ENCODE peak calls at places on chromosomes 6 and 20, in seven cellular contexts. P, L, N, Y, R, E and U are unnamed samples.

GRCh38 chr20:24647713-24648112 is 178.3 kb downstream of the SYNDIG1 start:
- DNase-seq in P (no peak), L (no peak), N (no peak), Y (no peak), R (no peak), E (no peak), U (no peak)

GRCh38 chr6:56759521-56759920 is 116.8 kb upstream of the DST start:
- DNase-seq in P (no peak), L (peak; percentile 67), N (no peak), Y (no peak), R (no peak), E (no peak), U (no peak)

GRCh38 chr6:52994031-52994788 is 874 bp downstream of the GSTA4 start:
- DNase-seq in P (peak; percentile 57), L (peak; percentile 24), N (peak; percentile 51), Y (no peak), R (no peak), E (no peak), U (peak; percentile 59)

GRCh38 chr6:167571550-167571949 is 246.7 kb downstream of the TTLL2 start:
- DNase-seq in P (no peak), L (no peak), N (no peak), Y (no peak), R (no peak), E (no peak), U (no peak)

GRCh38 chr20:17806107-17806506 is 106.3 kb downstream of the BANF2 start:
- DNase-seq in P (no peak), L (no peak), N (no peak), Y (no peak), R (no peak), E (no peak), U (no peak)

GRCh38 chr6:108492131-108492766 is 68.5 kb upstream of the FOXO3 start:
- DNase-seq in P (peak; percentile 57), L (peak; percentile 26), N (peak; percentile 54), Y (no peak), R (no peak), E (peak; percentile 2), U (peak; percentile 28)

GRCh38 chr6:107821591-107821990 is 2.5 kb downstream of the SCML4 start:
- DNase-seq in P (no peak), L (no peak), N (no peak), Y (no peak), R (no peak), E (no peak), U (no peak)

GRCh38 chr20:62319346-62319909 is 16.6 kb downstream of the ADRM1 start:
- DNase-seq in P (no peak), L (no peak), N (no peak), Y (no peak), R (no peak), E (no peak), U (no peak)

DNA sequence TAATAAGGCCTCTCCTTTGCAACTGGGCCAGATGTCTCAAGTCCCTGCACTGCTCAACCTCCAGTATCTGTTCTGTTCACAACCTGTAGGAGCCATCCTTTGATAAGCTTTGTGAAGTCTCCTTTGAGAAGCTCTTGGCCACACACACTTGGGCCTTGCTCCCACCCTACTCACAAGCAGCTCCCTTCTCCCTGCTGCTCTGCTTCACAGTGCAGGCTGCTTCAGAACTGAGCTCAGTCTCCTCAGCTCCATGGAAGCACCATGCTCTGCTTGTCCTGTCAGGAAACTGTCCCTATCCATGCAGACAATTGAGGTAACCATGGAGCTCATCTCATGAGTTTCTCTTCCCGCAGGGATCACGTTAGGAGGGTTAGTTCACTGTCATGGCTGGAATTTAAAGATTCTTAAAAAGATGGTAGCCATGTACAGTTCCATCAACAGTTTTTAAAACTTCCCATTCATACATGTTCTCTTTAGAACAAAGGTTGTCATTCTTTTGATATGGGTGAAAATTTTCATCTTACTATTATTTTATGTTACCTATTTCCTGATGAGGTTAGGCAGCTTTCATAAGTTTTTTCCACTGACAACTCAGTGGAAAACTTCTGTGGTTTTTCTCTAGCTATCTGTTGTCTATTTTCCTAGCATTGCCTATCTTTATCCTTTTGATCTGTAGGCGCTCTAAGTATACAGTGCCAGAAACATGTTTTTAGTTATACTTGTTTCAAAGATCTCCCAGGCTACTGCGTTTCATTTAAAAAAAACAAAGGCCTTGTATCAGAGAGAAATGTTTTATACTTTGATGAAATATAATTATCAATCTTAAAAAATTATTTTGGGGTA is 62.6 kb downstream of the AK9 start:
- DNase-seq in P (no peak), L (no peak), N (no peak), Y (no peak), R (no peak), E (no peak), U (no peak)
- H2BK5ac ChIP-seq in P (no peak overlapping the region), L (no peak overlapping the region), N (no peak overlapping the region), Y (no peak overlapping the region), R (no peak overlapping the region), E (no peak overlapping the region), U (no peak overlapping the region)

GRCh38 chr6:100376103-100376502 is 88.6 kb downstream of the SIM1 start:
- DNase-seq in P (no peak), L (no peak), N (no peak), Y (no peak), R (no peak), E (no peak), U (peak; percentile 57)

GRCh38 chr6:100370265-100370664 is 94.5 kb downstream of the SIM1 start:
- DNase-seq in P (no peak), L (no peak), N (no peak), Y (no peak), R (no peak), E (no peak), U (no peak)

GRCh38 chr6:100371591-100371990 is 93.1 kb downstream of the SIM1 start:
- DNase-seq in P (no peak), L (no peak), N (no peak), Y (no peak), R (no peak), E (no peak), U (no peak)

GRCh38 chr6:100366419-100366818 is 98.3 kb downstream of the SIM1 start:
- DNase-seq in P (peak; percentile 40), L (no peak), N (peak; percentile 87), Y (no peak), R (no peak), E (no peak), U (no peak)

DNA sequence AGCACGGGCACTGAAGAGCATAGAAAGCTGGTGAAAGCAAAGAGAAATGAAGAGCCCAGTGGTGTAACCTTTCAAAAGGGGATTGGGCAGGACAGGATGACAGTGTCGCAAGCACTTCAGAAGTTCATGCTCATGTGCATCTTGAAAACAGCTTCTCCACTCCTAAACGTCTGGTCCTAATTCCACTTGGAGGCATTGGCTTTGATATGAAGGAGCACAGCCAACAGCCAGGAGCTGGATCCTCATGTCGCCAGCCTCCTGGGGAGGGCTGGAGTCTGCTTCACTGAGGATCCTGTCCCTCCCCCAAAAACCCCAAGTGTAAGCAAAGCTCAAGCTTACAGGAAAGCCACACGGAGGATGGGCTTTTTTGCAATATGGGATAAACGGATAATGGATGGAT is 92.4 kb downstream of the SIM1 start:
- DNase-seq in P (no peak), L (no peak), N (no peak), Y (no peak), R (no peak), E (no peak), U (no peak)
- H3K23ac ChIP-seq in P (no peak overlapping the region), L (no peak overlapping the region), N (no peak overlapping the region), Y (no peak overlapping the region), R (no peak overlapping the region), E (no peak overlapping the region), U (no peak overlapping the region)

DNA sequence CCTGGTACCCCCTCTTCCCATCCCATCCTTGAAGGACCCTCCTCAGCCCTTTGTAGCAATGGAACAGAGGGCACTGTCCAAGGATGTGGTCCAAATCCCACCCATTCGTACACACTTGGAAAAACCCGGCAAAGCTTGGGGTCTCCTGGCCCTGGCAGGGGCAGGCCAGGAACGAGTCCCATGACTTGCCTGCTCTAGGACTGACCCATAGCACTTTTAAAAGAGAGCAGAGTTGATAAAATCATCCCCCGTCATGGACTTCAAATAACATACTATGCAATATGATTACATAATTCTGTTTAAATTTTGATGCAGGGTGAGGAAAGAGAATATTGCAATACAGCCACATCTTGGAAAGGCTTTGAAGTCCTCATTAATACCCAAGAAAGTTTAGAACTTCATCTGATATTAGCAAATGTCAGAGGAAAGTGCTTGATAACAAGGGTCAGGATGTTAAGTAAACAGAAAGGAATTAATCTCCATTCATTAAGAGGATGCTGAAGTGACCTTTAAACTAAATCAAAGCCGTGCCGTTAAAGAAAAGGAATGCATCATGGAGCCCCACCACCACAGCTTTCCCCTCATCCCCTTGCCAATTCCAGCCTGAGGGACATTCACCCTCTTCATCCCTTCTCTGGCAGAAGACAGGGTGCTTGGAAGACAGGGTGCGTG is 60.7 kb upstream of the NXT1 start:
- DNase-seq in P (no peak), L (no peak), N (no peak), Y (no peak), R (no peak), E (no peak), U (no peak)
- H2BK5ac ChIP-seq in P (no peak overlapping the region), L (no peak overlapping the region), N (no peak overlapping the region), Y (no peak overlapping the region), R (no peak overlapping the region), E (no peak overlapping the region), U (no peak overlapping the region)

GRCh38 chr6:135583256-135583758 is 85.8 kb upstream of the AHI1 start:
- DNase-seq in P (no peak), L (no peak), N (peak; percentile 88), Y (no peak), R (no peak), E (no peak), U (no peak)
- H3K23ac ChIP-seq in P (no peak overlapping the region), L (no peak overlapping the region), N (no peak overlapping the region), Y (no peak overlapping the region), R (no peak overlapping the region), E (no peak overlapping the region), U (no peak overlapping the region)

GRCh38 chr6:121503633-121504032 is 68.2 kb downstream of the GJA1 start:
- DNase-seq in P (peak; percentile 51), L (no peak), N (peak; percentile 70), Y (no peak), R (no peak), E (no peak), U (no peak)

GRCh38 chr6:121505284-121505683 is 69.8 kb downstream of the GJA1 start:
- DNase-seq in P (no peak), L (no peak), N (no peak), Y (no peak), R (no peak), E (no peak), U (no peak)

GRCh38 chr6:121504227-121504626 is 68.8 kb downstream of the GJA1 start:
- DNase-seq in P (peak; percentile 88), L (no peak), N (peak; percentile 96), Y (no peak), R (no peak), E (no peak), U (no peak)

GRCh38 chr6:121510568-121511177 is 75.2 kb downstream of the GJA1 start:
- DNase-seq in P (no peak), L (no peak), N (peak; percentile 26), Y (no peak), R (no peak), E (no peak), U (no peak)

GRCh38 chr6:121506761-121507754 is 71.6 kb downstream of the GJA1 start:
- DNase-seq in P (peak; percentile 91), L (no peak), N (peak; percentile 85), Y (no peak), R (no peak), E (no peak), U (peak; percentile 37)
- H2BK5ac ChIP-seq in P (no peak overlapping the region), L (no peak overlapping the region), N (peak overlapping the region; percentile 89), Y (no peak overlapping the region), R (no peak overlapping the region), E (no peak overlapping the region), U (no peak overlapping the region)

GRCh38 chr6:75484535-75484934 is 9.1 kb downstream of the FILIP1 start:
- DNase-seq in P (no peak), L (no peak), N (no peak), Y (no peak), R (no peak), E (no peak), U (no peak)
- H3K23ac ChIP-seq in P (no peak overlapping the region), L (no peak overlapping the region), N (no peak overlapping the region), Y (no peak overlapping the region), R (no peak overlapping the region), E (no peak overlapping the region), U (no peak overlapping the region)